ENCODE peak calls at places on chromosome 19, in four cellular contexts. S is H1, N is IMR-90, R is mesendoderm. Z is an unnamed sample.

GRCh38 chr19:18437481-18438330 is at the start of gene ISYNA1:
- DNase-seq in S (no peak), R (peak), N (peak), Z (peak)

GRCh38 chr19:16359074-16359473 is 34.4 kb downstream of the KLF2 start:
- DNase-seq in N (no peak), R (no peak), S (no peak), Z (no peak)

GRCh38 chr19:33071887-33072286 is 7.2 kb upstream of the RHPN2 start:
- DNase-seq in S (no peak), N (no peak), R (no peak), Z (no peak)

GRCh38 chr19:34904846-34905527 is 21.7 kb upstream of the ZNF30 start:
- DNase-seq in N (no peak), S (no peak), R (peak), Z (peak)

GRCh38 chr19:40005670-40006272 is 8.9 kb downstream of the ZNF546 start:
- DNase-seq in S (no peak), R (no peak), N (no peak), Z (no peak)

GRCh38 chr19:8302734-8303133 is 5.4 kb downstream of the CD320 start:
- DNase-seq in N (no peak), S (no peak), R (no peak), Z (no peak)

GRCh38 chr19:10520652-10521318 is 3.5 kb upstream of the S1PR5 start:
- DNase-seq in N (no peak), S (no peak), R (no peak), Z (no peak)

GRCh38 chr19:40277356-40277755 is 7.8 kb downstream of the AKT2 start:
- DNase-seq in N (no peak), S (no peak), R (no peak), Z (no peak)

GRCh38 chr19:28705008-28705407 is 507.9 kb downstream of the UQCRFS1 start:
- DNase-seq in R (peak), N (peak), S (no peak), Z (no peak)

GRCh38 chr19:43353606-43354304 is at the start of gene CD177:
- DNase-seq in N (no peak), R (peak), S (no peak), Z (no peak)

GRCh38 chr19:34319785-34320184 is 45.2 kb upstream of the GPI start:
- DNase-seq in R (no peak), N (peak), S (no peak), Z (no peak)

GRCh38 chr19:35247526-35248309 is 1.1 kb upstream of the LSR start:
- DNase-seq in S (peak), R (peak), N (no peak), Z (peak)

GRCh38 chr19:8451885-8452284 is 7.1 kb downstream of the HNRNPM start:
- DNase-seq in N (peak), R (peak), S (no peak), Z (no peak)

GRCh38 chr19:38769635-38770211 is 3.6 kb downstream of the LGALS7 start:
- DNase-seq in N (peak), R (peak), S (no peak), Z (peak)

GRCh38 chr19:19160489-19161035 is 9.5 kb downstream of the MEF2B start:
- DNase-seq in S (peak), R (no peak), N (no peak), Z (no peak)

GRCh38 chr19:34259367-34259865 is 5.1 kb downstream of the GARRE1 start:
- DNase-seq in S (no peak), N (peak), R (no peak), Z (no peak)

GRCh38 chr19:28878862-28879566 is 333.9 kb downstream of the UQCRFS1 start:
- DNase-seq in R (peak), S (peak), N (peak), Z (peak)

GRCh38 chr19:23917856-23918255 is 3.2 kb downstream of the ZNF726 start:
- DNase-seq in N (no peak), R (peak), S (no peak), Z (no peak)

GRCh38 chr19:47094557-47095517 is 18.7 kb downstream of the ZC3H4 start:
- DNase-seq in S (no peak), N (no peak), R (no peak), Z (no peak)

GRCh38 chr19:11964496-11964857 is 363 bp upstream of the ZNF763 start:
- DNase-seq in S (no peak), N (no peak), R (no peak), Z (no peak)
- H3K56ac ChIP-seq in S (no peak), N (no peak), R (peak), Z (no peak)

DNA sequence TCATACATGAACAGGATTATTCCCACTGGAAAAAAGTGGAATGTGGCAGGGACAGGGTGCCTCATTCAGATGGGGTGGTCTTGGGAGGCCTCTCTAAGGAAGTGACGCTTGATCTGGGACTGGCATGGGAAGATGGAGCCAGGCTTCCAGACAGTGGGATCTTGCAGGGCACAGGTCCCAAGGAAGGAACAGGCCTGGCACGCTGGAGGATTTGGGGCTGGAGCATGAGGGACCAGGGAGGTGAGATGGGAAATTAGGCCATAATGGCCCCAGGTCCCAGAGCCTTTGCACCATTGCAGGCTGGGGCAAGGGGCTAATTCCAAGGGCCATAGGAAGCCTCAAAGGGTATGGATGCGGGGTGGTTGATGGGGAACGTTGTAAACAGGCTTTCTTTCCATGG is 9.2 kb downstream of the ZNF536 start:
- DNase-seq in R (no peak), N (no peak), S (no peak), Z (no peak)
- H3K56ac ChIP-seq in R (no peak), N (no peak), S (no peak), Z (no peak)

GRCh38 chr19:41616785-41617621 is 9.9 kb downstream of the CEACAM4 start:
- DNase-seq in R (peak), N (peak), S (no peak), Z (peak)

GRCh38 chr19:41617941-41618730 is 8.7 kb downstream of the CEACAM4 start:
- DNase-seq in R (no peak), S (no peak), N (no peak), Z (peak)

GRCh38 chr19:41607668-41608067 is 19.2 kb downstream of the CEACAM4 start:
- DNase-seq in N (no peak), S (no peak), R (no peak), Z (no peak)

GRCh38 chr19:41615207-41615606 is 11.7 kb downstream of the CEACAM4 start:
- DNase-seq in N (no peak), S (no peak), R (no peak), Z (no peak)

GRCh38 chr19:41612483-41612882 is 14.4 kb downstream of the CEACAM4 start:
- DNase-seq in S (no peak), N (no peak), R (no peak), Z (no peak)
- H3K56ac ChIP-seq in S (no peak), N (no peak), R (no peak), Z (no peak)

DNA sequence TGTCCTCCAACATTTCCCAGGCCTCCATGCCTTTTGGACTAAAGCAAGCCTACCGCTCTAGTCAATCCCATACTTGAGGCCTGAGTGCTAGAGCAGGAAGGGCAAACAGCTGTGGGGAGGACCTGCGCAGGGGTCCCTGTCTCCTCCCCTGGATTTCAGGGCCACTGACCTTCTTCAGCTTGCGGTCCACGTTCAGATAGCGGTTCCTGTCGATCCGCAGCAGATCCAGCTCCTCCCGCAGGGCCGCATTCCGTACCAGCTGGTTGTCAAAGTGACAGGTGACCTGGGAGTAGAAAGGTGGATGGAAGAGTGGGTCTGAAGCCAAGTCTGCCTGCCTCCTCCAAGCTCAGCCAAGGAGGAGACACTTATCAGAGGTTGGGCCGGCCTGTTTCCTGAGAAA is 14.0 kb upstream of the EMP3 start:
- DNase-seq in N (no peak), S (no peak), R (no peak), Z (no peak)
- H3K56ac ChIP-seq in N (no peak), S (no peak), R (no peak), Z (no peak)

GRCh38 chr19:36449059-36449670 is 30.7 kb upstream of the ZFP82 start:
- DNase-seq in R (peak), S (no peak), N (no peak), Z (no peak)
- H3K56ac ChIP-seq in R (no peak), S (no peak), N (no peak), Z (no peak)

GRCh38 chr19:55063492-55063843 is 520 bp upstream of the RDH13 start:
- DNase-seq in S (no peak), R (no peak), N (no peak), Z (no peak)

GRCh38 chr19:55068803-55069136 is 5.8 kb upstream of the RDH13 start:
- DNase-seq in N (no peak), S (no peak), R (no peak), Z (no peak)

GRCh38 chr19:55069137-55069858 is 6.3 kb upstream of the RDH13 start:
- DNase-seq in N (no peak), R (peak), S (no peak), Z (peak)

GRCh38 chr19:55067869-55068268 is 4.9 kb upstream of the RDH13 start:
- DNase-seq in R (no peak), S (no peak), N (no peak), Z (no peak)

GRCh38 chr19:55066107-55066709 is 3.3 kb upstream of the RDH13 start:
- DNase-seq in R (peak), S (no peak), N (no peak), Z (no peak)
- H3K56ac ChIP-seq in R (no peak), S (no peak), N (no peak), Z (no peak)

DNA sequence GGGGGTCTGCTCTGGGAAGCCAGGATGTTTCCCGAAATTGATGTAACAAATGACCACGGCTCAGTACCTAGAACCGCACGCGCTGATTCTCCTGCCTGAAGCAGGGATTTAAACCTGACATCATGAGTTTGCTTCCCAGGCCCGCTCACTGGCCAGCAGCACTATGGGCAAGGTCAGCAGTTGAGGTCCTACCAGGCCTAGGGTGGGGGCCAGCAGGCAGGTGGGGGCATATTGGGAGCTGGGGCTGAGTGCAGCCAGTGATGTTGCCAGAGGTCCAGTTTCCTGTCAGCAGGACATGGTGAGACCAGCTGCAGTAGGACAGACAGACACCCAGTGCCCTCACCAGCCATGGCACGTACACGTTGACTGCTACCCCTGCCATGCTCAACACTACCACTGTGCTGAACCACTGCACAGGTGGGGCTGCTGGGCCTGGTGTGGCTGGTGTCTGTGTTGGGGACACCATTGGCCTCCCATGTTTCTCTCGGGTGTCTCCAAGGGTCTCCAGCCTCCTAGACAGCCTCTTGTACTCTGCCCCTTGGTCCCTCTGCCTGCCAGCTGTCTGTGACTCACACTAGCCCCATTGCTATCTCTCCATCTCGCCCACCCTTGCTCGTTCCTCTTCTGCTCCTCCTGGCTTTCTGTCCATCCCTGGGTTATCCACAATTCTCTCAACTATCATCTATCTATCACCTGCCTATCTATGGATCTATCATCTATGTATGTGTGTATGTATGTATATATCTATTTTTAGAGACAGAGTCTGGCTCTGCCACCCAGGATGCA is 1.1 kb upstream of the C19orf85 start:
- DNase-seq in R (no peak), N (no peak), S (no peak), Z (no peak)
- H3K56ac ChIP-seq in R (no peak), N (no peak), S (no peak), Z (no peak)

GRCh38 chr19:3821857-3822364 is 35.7 kb upstream of the MATK start:
- DNase-seq in R (peak), S (peak), N (peak), Z (peak)

GRCh38 chr19:3822683-3823344 is 36.6 kb upstream of the MATK start:
- DNase-seq in S (no peak), R (no peak), N (no peak), Z (no peak)

GRCh38 chr19:3819989-3820388 is 33.8 kb upstream of the MATK start:
- DNase-seq in S (no peak), R (no peak), N (no peak), Z (no peak)

GRCh38 chr19:3823345-3823704 is 37.1 kb upstream of the MATK start:
- DNase-seq in S (no peak), R (no peak), N (no peak), Z (no peak)

DNA sequence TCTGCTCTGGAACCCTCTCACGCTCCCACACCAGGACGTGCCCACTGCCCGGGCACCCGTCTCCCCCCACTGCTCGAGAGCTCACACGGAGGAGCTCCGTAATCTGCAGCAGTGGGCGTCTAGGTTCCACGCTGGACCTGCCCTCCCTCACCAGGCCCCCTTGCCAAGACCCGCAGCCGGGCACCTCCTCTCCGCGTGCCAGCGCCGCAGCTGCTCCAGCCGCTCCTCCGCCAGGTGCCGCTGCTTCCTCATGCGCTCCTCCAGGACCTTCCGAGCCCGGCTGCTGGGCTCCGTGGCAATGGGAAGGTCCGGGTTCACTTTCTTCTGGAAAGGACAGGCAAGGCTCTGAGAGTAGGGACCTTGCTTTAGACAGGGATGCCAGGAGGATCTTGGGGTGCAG is 35.0 kb upstream of the MATK start:
- DNase-seq in S (no peak), N (no peak), R (no peak), Z (no peak)
- H3K56ac ChIP-seq in S (no peak), N (no peak), R (no peak), Z (no peak)

GRCh38 chr19:5575553-5575952 is 7.8 kb upstream of the TINCR start:
- DNase-seq in N (no peak), S (no peak), R (no peak), Z (no peak)

GRCh38 chr19:5571777-5572176 is 4.0 kb upstream of the TINCR start:
- DNase-seq in N (no peak), S (no peak), R (no peak), Z (no peak)

GRCh38 chr19:5567971-5568407 is 236 bp upstream of the TINCR start:
- DNase-seq in S (no peak), N (no peak), R (no peak), Z (no peak)

GRCh38 chr19:5567360-5567970 is at the start of gene TINCR:
- DNase-seq in S (no peak), N (no peak), R (peak), Z (peak)

GRCh38 chr19:5572556-5573286 is 5.0 kb upstream of the TINCR start:
- DNase-seq in S (no peak), R (no peak), N (no peak), Z (no peak)
- H3K56ac ChIP-seq in S (no peak), R (no peak), N (no peak), Z (no peak)

GRCh38 chr19:1393841-1394240 is 7.5 kb downstream of the GAMT start:
- DNase-seq in R (no peak), N (no peak), S (no peak), Z (no peak)
- H3K56ac ChIP-seq in R (no peak), N (no peak), S (no peak), Z (no peak)